ENCODE peak calls at places on chromosomes 6 and 20, in ten cellular contexts. H is CD4-positive, CD25-positive, alpha-beta regulatory T cell; I is left lung; S is RWPE2; L is Panc1; M is gastrocnemius medialis; Q is pancreas; R is A549; Y is mucosa of descending colon; W is right cardiac atrium. F is an unnamed sample. For H3K4me1, the result is how much of the 10 kb centered on the place peaks cover.

GRCh38 chr20:63664861-63665594 is 6.9 kb downstream of the RTEL1 start:
- ATAC-seq in M (no peak), Q (peak), S (peak), R (no peak), L (peak), I (no peak), H (no peak), W (peak), Y (peak), F (peak)

GRCh38 chr6:101348816-101349215 is 44.7 kb upstream of the GRIK2 start:
- ATAC-seq in Q (no peak), I (no peak), M (no peak), H (no peak), Y (no peak), S (no peak), L (no peak), W (no peak), R (no peak), F (no peak)

GRCh38 chr6:129207832-129208231 is 324.9 kb downstream of the LAMA2 start:
- ATAC-seq in M (no peak), Q (no peak), I (no peak), L (no peak), W (no peak), R (no peak), S (no peak), H (no peak), Y (peak), F (no peak)

GRCh38 chr6:107561325-107561724 is 71.4 kb downstream of the SOBP start:
- ATAC-seq in L (no peak), S (no peak), M (no peak), W (peak), Q (peak), Y (no peak), H (no peak), R (no peak), I (peak), F (peak)

GRCh38 chr6:37868447-37868825 is 48.9 kb downstream of the ZFAND3 start:
- ATAC-seq in I (peak), L (peak), S (peak), H (no peak), Y (no peak), M (no peak), W (peak), R (no peak), Q (peak), F (no peak)

GRCh38 chr6:73362358-73362757 is at the start of gene KHDC3L:
- ATAC-seq in L (peak), W (no peak), Y (no peak), S (no peak), M (no peak), Q (no peak), H (no peak), I (no peak), R (no peak), F (no peak)

GRCh38 chr6:157227202-157228166 is 95.8 kb downstream of the TMEM242 start:
- ATAC-seq in R (no peak), Y (no peak), L (no peak), W (peak), H (no peak), S (peak), I (no peak), Q (peak), M (no peak), F (no peak)

GRCh38 chr6:11139051-11139960 is 27.8 kb upstream of the ERVFRD-1 start:
- ATAC-seq in R (peak), S (peak), W (no peak), Q (no peak), M (no peak), L (no peak), Y (no peak), I (peak), H (no peak), F (no peak)

GRCh38 chr6:150666071-150666470 is 66.4 kb downstream of the PLEKHG1 start:
- ATAC-seq in L (no peak), W (no peak), I (peak), R (no peak), S (no peak), H (no peak), Y (peak), Q (no peak), M (no peak), F (peak)

GRCh38 chr6:24883618-24884017 is 52.1 kb downstream of the RIPOR2 start:
- ATAC-seq in L (no peak), Q (no peak), R (no peak), M (no peak), H (no peak), W (no peak), S (no peak), Y (no peak), I (no peak), F (no peak)

GRCh38 chr6:131519670-131520436 is 53.2 kb upstream of the ARG1 start:
- ATAC-seq in W (no peak), H (peak), I (peak), M (no peak), L (peak), R (peak), Q (peak), Y (peak), S (peak), F (no peak)

GRCh38 chr6:82268301-82268846 is 20.8 kb upstream of the IBTK start:
- ATAC-seq in I (no peak), W (no peak), H (no peak), Q (no peak), L (no peak), M (no peak), Y (no peak), R (no peak), S (no peak), F (no peak)

GRCh38 chr6:107786179-107786578 is 37.9 kb downstream of the SCML4 start:
- ATAC-seq in S (no peak), L (no peak), I (no peak), R (no peak), Q (no peak), M (no peak), Y (peak), H (no peak), W (no peak), F (no peak)

GRCh38 chr6:85364354-85364753 is 85.5 kb upstream of the NT5E start:
- ATAC-seq in Q (no peak), Y (no peak), M (no peak), I (no peak), L (no peak), H (no peak), W (no peak), R (no peak), S (peak), F (no peak)

GRCh38 chr6:4676016-4676415 is 100.2 kb upstream of the CDYL start:
- ATAC-seq in Q (no peak), Y (no peak), R (no peak), I (no peak), M (no peak), S (no peak), H (no peak), L (no peak), W (no peak), F (no peak)

GRCh38 chr20:19440660-19441527 is 228.5 kb downstream of the SLC24A3 start:
- ATAC-seq in R (no peak), L (no peak), H (no peak), W (no peak), Q (no peak), I (no peak), M (no peak), S (no peak), Y (peak), F (no peak)

GRCh38 chr6:142843344-142843743 is 101.6 kb downstream of the HIVEP2 start:
- ATAC-seq in I (no peak), W (no peak), H (no peak), R (no peak), M (no peak), Q (no peak), Y (no peak), S (no peak), L (no peak), F (no peak)

DNA sequence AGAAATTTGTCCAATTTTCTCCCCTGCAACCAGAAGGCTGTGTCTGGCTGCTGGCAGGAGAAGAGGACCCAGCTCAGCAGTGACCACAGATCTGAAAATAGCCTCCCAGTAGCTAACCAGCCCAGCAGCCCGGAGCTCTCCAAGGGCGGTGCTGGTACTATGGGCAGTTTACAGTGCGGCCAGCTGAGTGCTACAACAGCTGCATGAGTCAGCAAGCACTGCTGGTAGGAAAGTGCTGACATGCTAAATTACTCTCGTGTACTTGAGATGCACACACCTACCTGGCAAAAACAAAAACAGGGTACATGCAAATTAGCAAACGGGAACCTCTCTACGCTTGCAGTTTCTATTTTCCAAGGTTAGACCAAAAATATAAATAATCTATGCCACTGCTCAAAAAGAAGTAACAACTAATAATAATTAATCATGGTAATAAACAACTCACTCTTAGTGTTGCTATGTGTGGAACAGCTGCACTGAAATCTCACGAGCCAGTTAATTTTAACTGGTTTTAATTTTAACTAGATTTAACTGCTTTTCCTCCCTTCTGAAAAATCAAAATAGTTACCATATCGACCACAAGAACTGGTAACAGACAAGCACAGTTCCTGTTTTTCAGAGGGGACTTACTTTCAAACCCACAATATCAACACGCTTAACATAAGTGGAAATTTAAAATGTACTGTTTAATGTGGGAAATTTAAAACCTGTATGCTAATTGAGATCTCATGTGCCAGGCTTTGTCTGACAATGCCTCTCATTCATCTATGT is 10.8 kb downstream of the BACH2 start:
- ATAC-seq in H (peak), I (peak), M (peak), R (peak), L (peak), Y (peak), W (peak), S (peak), Q (peak), F (peak)
- H3K4me1 ChIP-seq in H (under half), I (under half), M (half or more), R (under half), L (under half), Y (under half), W (under half), S (under half), Q (under half), F (under half)

GRCh38 chr6:98627129-98627775 is 207.1 kb upstream of the POU3F2 start:
- ATAC-seq in H (no peak), Q (no peak), I (no peak), W (no peak), S (no peak), R (no peak), L (no peak), Y (no peak), M (no peak), F (no peak)
- H3K4me3 ChIP-seq in H (no peak), Q (no peak), I (no peak), W (no peak), S (no peak), R (no peak), L (no peak), Y (no peak), M (no peak), F (no peak)

DNA sequence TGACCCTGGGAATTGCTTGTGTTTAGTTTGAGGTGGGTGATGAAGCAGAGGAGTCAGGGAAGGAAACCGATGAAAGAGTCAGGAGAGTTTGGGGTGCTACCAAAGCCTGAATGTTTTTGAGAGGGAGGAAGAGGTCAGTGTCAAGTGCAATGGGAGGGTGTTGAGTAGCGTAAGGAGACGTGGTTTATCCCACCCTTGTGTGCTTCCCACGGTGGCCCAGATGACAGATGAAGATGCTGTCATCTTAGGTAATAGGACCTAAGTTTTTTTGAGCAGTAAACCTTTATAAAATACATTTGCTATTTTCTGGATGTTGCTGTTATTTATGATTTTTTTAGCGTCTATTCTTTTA is 19.5 kb downstream of the CDS2 start:
- ATAC-seq in S (no peak), H (no peak), Q (no peak), W (no peak), M (no peak), R (no peak), Y (no peak), L (no peak), I (no peak), F (no peak)
- H3K4me1 ChIP-seq in S (under half), H (under half), Q (under half), W (under half), M (half or more), R (under half), Y (under half), L (under half), I (under half), F (under half)

GRCh38 chr6:116404706-116405105 is 34.0 kb downstream of the DSE start:
- ATAC-seq in W (no peak), R (no peak), S (no peak), Q (no peak), L (no peak), H (no peak), Y (no peak), I (no peak), M (no peak), F (peak)
- H3K4me3 ChIP-seq in W (no peak), R (no peak), S (no peak), Q (no peak), L (no peak), H (no peak), Y (no peak), I (no peak), M (no peak), F (peak)

GRCh38 chr20:5085380-5085779 is 34.4 kb downstream of the PCNA start:
- ATAC-seq in Y (no peak), H (no peak), Q (no peak), S (no peak), I (peak), M (no peak), W (peak), L (no peak), R (no peak), F (no peak)

GRCh38 chr20:5090191-5090590 is 29.6 kb downstream of the PCNA start:
- ATAC-seq in Y (peak), R (no peak), H (peak), L (no peak), I (peak), S (peak), Q (no peak), W (peak), M (peak), F (peak)

GRCh38 chr20:5091902-5092301 is 27.9 kb downstream of the PCNA start:
- ATAC-seq in W (no peak), Q (no peak), Y (peak), I (no peak), R (no peak), M (no peak), H (no peak), S (no peak), L (no peak), F (no peak)

GRCh38 chr20:5092765-5093339 is 26.9 kb downstream of the PCNA start:
- ATAC-seq in L (no peak), I (no peak), Y (no peak), M (no peak), R (no peak), H (no peak), S (no peak), Q (no peak), W (no peak), F (no peak)

DNA sequence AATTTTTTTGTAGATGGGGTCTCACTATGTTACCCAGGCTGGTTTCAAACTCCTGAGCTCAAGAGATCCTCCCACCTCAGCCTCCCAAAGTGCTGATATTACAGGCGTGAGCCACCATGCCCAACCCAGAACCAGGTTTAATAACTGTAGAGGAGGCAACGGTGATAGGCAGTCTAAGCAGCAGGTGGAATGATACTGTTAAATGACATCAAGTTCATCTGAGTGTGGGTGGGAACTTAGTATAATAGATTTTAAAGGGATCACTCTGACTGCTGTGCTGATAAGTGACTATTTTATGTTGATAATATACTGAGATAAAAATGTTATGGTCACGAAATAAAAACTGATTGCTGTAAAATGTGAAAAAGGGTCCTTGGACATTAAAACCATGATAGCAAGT is 31.1 kb downstream of the PCNA start:
- ATAC-seq in W (no peak), R (no peak), Y (peak), Q (no peak), H (no peak), S (no peak), M (no peak), I (no peak), L (no peak), F (no peak)
- H3K4me1 ChIP-seq in W (under half), R (under half), Y (under half), Q (under half), H (under half), S (under half), M (under half), I (under half), L (under half), F (under half)